ENCODE peak calls at places on chromosomes 7 and 10, in four cellular contexts. One of them, this sample, is unnamed.

GRCh38 chr10:72097448-72098300 is 9.3 kb upstream of the SPOCK2 start:
- DNase-seq in mammary epithelial cell: peak
- DNase-seq in aorta: no peak
- DNase-seq in neuronal stem cell: no peak
- DNase-seq in this sample: no peak

GRCh38 chr7:28725911-28726310 is 232.2 kb downstream of the TRIL start:
- DNase-seq in neuronal stem cell: no peak
- DNase-seq in aorta: no peak
- DNase-seq in mammary epithelial cell: peak
- DNase-seq in this sample: no peak

GRCh38 chr10:20888620-20889337 is 8.3 kb downstream of the NEBL start:
- DNase-seq in mammary epithelial cell: no peak
- DNase-seq in aorta: no peak
- DNase-seq in neuronal stem cell: no peak
- DNase-seq in this sample: no peak

GRCh38 chr7:91784469-91784868 is 96.0 kb downstream of the MTERF1 start:
- DNase-seq in neuronal stem cell: no peak
- DNase-seq in aorta: no peak
- DNase-seq in mammary epithelial cell: peak
- DNase-seq in this sample: no peak

GRCh38 chr7:99314504-99314903 is 11.2 kb upstream of the ARPC1A start:
- DNase-seq in aorta: no peak
- DNase-seq in mammary epithelial cell: peak
- DNase-seq in neuronal stem cell: no peak
- DNase-seq in this sample: no peak

GRCh38 chr7:114218283-114218682 is 196.3 kb upstream of the FOXP2 start:
- DNase-seq in aorta: no peak
- DNase-seq in mammary epithelial cell: no peak
- DNase-seq in neuronal stem cell: no peak
- DNase-seq in this sample: no peak

GRCh38 chr7:152711444-152711944 is 35.6 kb upstream of the XRCC2 start:
- DNase-seq in aorta: no peak
- DNase-seq in neuronal stem cell: no peak
- DNase-seq in mammary epithelial cell: no peak
- DNase-seq in this sample: no peak

GRCh38 chr7:148696787-148697186 is 1.9 kb upstream of the CUL1 start:
- DNase-seq in mammary epithelial cell: no peak
- DNase-seq in aorta: no peak
- DNase-seq in neuronal stem cell: no peak
- DNase-seq in this sample: no peak

GRCh38 chr7:91083855-91084644 is 180.2 kb upstream of the FZD1 start:
- DNase-seq in mammary epithelial cell: no peak
- DNase-seq in neuronal stem cell: no peak
- DNase-seq in aorta: peak
- DNase-seq in this sample: no peak

GRCh38 chr7:102268635-102269034 is 18.0 kb upstream of the SH2B2 start:
- DNase-seq in neuronal stem cell: no peak
- DNase-seq in aorta: no peak
- DNase-seq in mammary epithelial cell: no peak
- DNase-seq in this sample: no peak

GRCh38 chr10:33236916-33237315 is 97.6 kb downstream of the NRP1 start:
- DNase-seq in neuronal stem cell: no peak
- DNase-seq in aorta: no peak
- DNase-seq in mammary epithelial cell: no peak
- DNase-seq in this sample: no peak

GRCh38 chr7:112185005-112185834 is 21.0 kb downstream of the DOCK4 start:
- DNase-seq in mammary epithelial cell: no peak
- DNase-seq in neuronal stem cell: no peak
- DNase-seq in aorta: no peak
- DNase-seq in this sample: no peak

GRCh38 chr7:158362912-158363905 is 224.4 kb downstream of the PTPRN2 start:
- DNase-seq in neuronal stem cell: peak
- DNase-seq in aorta: no peak
- DNase-seq in mammary epithelial cell: no peak
- DNase-seq in this sample: no peak

GRCh38 chr10:102150970-102151773 is 1.0 kb upstream of the NOLC1 start:
- DNase-seq in neuronal stem cell: no peak
- DNase-seq in mammary epithelial cell: peak
- DNase-seq in aorta: peak
- DNase-seq in this sample: no peak

GRCh38 chr7:43877968-43878864 is 8.9 kb upstream of the MRPS24 start:
- DNase-seq in mammary epithelial cell: no peak
- DNase-seq in aorta: no peak
- DNase-seq in neuronal stem cell: no peak
- DNase-seq in this sample: no peak

GRCh38 chr10:3126741-3127342 is 45.7 kb downstream of the PITRM1 start:
- DNase-seq in aorta: peak
- DNase-seq in neuronal stem cell: no peak
- DNase-seq in mammary epithelial cell: no peak
- DNase-seq in this sample: no peak

GRCh38 chr7:22983257-22983855 is 30.6 kb downstream of the HYCC1 start:
- DNase-seq in neuronal stem cell: no peak
- DNase-seq in mammary epithelial cell: no peak
- DNase-seq in aorta: no peak
- DNase-seq in this sample: no peak

GRCh38 chr10:80168679-80169380 is 36.3 kb downstream of the PLAC9 start:
- DNase-seq in neuronal stem cell: no peak
- DNase-seq in aorta: no peak
- DNase-seq in mammary epithelial cell: no peak
- DNase-seq in this sample: no peak

GRCh38 chr7:22043367-22043766 is 97.7 kb upstream of the CDCA7L start:
- DNase-seq in mammary epithelial cell: no peak
- DNase-seq in neuronal stem cell: no peak
- DNase-seq in aorta: no peak
- DNase-seq in this sample: no peak

DNA sequence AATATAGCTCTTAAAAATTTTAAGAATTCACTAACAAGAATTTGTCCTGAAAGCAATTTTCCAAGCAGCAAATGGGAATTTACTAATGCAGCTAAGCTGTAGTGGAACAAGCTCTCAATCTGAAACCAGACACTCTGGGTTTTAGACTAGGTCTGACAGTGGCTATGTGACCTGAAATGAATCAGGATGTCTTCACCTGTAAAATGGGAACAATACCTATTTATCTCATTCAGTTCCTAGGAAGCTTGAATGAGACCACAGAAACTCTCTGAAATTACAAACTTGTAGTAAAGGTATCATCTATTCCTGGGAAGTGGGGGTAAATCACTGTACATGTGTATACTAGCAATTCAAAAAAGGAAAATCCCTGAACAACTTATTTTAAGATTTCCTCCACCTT is 1.2 kb downstream of the DNAJC2 start:
- DNase-seq in aorta: no peak
- DNase-seq in mammary epithelial cell: no peak
- DNase-seq in neuronal stem cell: no peak
- DNase-seq in this sample: no peak
- H3K27ac ChIP-seq in aorta: no peak
- H3K27ac ChIP-seq in mammary epithelial cell: peak
- H3K27ac ChIP-seq in neuronal stem cell: no peak
- H3K27ac ChIP-seq in this sample: no peak

GRCh38 chr7:36005286-36005685 is 147.8 kb upstream of the EEPD1 start:
- DNase-seq in mammary epithelial cell: no peak
- DNase-seq in aorta: no peak
- DNase-seq in neuronal stem cell: no peak
- DNase-seq in this sample: no peak
- H3K27ac ChIP-seq in mammary epithelial cell: no peak
- H3K27ac ChIP-seq in aorta: no peak
- H3K27ac ChIP-seq in neuronal stem cell: no peak
- H3K27ac ChIP-seq in this sample: no peak

DNA sequence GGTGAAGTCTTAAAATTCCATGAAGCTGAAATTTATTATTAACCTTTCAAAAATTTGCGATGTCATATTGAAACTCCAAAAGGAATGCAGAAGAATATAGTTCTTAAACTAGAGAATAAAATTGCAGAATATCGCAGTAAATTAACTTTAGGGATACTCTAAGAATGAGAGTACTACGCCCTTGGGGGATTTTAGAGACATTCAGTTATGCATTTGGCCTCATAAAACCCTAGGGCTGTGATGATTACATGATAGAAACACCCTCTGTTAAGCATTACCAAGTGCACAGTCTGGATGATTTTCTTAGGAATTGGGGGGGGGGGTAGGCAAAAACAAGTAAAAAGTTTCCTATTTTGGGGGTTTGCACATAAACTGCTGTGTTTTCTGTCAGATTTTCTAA is 3.6 kb downstream of the WNT2 start:
- DNase-seq in mammary epithelial cell: no peak
- DNase-seq in neuronal stem cell: no peak
- DNase-seq in aorta: no peak
- DNase-seq in this sample: no peak
- H3K27ac ChIP-seq in mammary epithelial cell: no peak
- H3K27ac ChIP-seq in neuronal stem cell: no peak
- H3K27ac ChIP-seq in aorta: no peak
- H3K27ac ChIP-seq in this sample: no peak

DNA sequence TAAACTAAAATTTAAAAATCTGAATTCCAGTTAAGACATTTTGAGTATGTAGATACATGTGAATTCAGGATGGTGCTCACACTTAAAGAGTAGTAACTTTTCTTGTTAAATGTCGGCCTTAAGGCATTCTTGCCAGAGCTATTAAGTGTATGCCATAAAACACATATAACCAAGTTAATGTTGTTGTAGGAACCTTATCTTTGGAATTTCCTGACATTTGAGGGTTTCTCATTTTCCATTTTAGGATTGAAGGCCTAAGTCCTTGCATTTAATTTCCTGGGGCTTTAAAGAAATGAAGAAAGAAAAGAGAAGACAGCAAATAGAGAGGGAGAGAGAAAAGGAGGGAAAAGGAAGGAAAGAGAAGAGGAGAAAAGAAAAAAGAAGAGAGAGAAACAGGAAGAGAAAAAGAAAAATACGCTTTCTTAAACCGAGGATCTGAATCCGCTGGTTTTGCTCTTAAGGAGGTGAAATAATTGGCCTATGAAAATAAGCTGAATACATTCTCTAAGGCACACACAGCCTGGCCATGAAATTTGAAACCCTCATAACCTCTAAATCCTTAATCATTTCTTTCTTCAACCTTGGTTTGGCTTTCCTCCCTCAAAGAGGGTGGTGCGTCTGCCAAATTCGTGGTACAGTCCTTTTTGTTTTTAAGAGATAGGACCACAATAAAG is 43.7 kb downstream of the DENND2A start:
- DNase-seq in mammary epithelial cell: no peak
- DNase-seq in aorta: no peak
- DNase-seq in neuronal stem cell: no peak
- DNase-seq in this sample: no peak
- H3K27ac ChIP-seq in mammary epithelial cell: no peak
- H3K27ac ChIP-seq in aorta: no peak
- H3K27ac ChIP-seq in neuronal stem cell: no peak
- H3K27ac ChIP-seq in this sample: no peak

GRCh38 chr10:77580500-77580899 is 57.1 kb downstream of the KCNMA1 start:
- DNase-seq in mammary epithelial cell: no peak
- DNase-seq in neuronal stem cell: no peak
- DNase-seq in aorta: no peak
- DNase-seq in this sample: no peak

GRCh38 chr10:77577666-77578229 is 59.9 kb downstream of the KCNMA1 start:
- DNase-seq in mammary epithelial cell: no peak
- DNase-seq in neuronal stem cell: no peak
- DNase-seq in aorta: no peak
- DNase-seq in this sample: no peak

GRCh38 chr10:77576007-77576367 is 61.6 kb downstream of the KCNMA1 start:
- DNase-seq in aorta: no peak
- DNase-seq in neuronal stem cell: no peak
- DNase-seq in mammary epithelial cell: no peak
- DNase-seq in this sample: no peak

GRCh38 chr10:77576633-77577032 is 61.0 kb downstream of the KCNMA1 start:
- DNase-seq in mammary epithelial cell: no peak
- DNase-seq in neuronal stem cell: no peak
- DNase-seq in aorta: no peak
- DNase-seq in this sample: no peak

GRCh38 chr10:77578583-77579227 is 58.9 kb downstream of the KCNMA1 start:
- DNase-seq in mammary epithelial cell: peak
- DNase-seq in aorta: peak
- DNase-seq in neuronal stem cell: no peak
- DNase-seq in this sample: no peak
- H3K27ac ChIP-seq in mammary epithelial cell: no peak
- H3K27ac ChIP-seq in aorta: no peak
- H3K27ac ChIP-seq in neuronal stem cell: no peak
- H3K27ac ChIP-seq in this sample: no peak

This sample was measured in CD8-positive, alpha-beta T cell.